ENCODE peak calls at places on chromosomes 1 and 21, in four cellular contexts. N, C, A and Q are unnamed samples.

GRCh38 chr1:99571092-99571734 is 74.7 kb upstream of the PALMD start:
- DNase-seq in N (no peak), C (no peak), A (no peak), Q (no peak)

GRCh38 chr1:79044974-79045650 is 38.6 kb upstream of the ADGRL4 start:
- DNase-seq in N (no peak), C (peak), A (no peak), Q (no peak)

GRCh38 chr1:161081151-161081405 is 8.3 kb downstream of the NECTIN4 start:
- DNase-seq in N (no peak), C (no peak), A (no peak), Q (no peak)

GRCh38 chr1:80447533-80447932 is 1353.2 kb upstream of the ADGRL2 start:
- DNase-seq in N (no peak), C (no peak), A (no peak), Q (no peak)

GRCh38 chr1:58883037-58883887 is 99.4 kb upstream of the JUN start:
- DNase-seq in N (peak), C (peak), A (no peak), Q (no peak)

GRCh38 chr1:202952818-202953217 is 5.3 kb downstream of the ADIPOR1 start:
- DNase-seq in N (no peak), C (peak), A (no peak), Q (no peak)

GRCh38 chr1:114510235-114511047 is 562 bp downstream of the TRIM33 start:
- DNase-seq in N (peak), C (peak), A (peak), Q (peak)

GRCh38 chr1:231918239-231919015 is 291.8 kb downstream of the DISC1 start:
- DNase-seq in N (no peak), C (peak), A (peak), Q (peak)

GRCh38 chr1:28507646-28508434 is 2.0 kb downstream of the RCC1 start:
- DNase-seq in N (no peak), C (no peak), A (no peak), Q (peak)

GRCh38 chr1:11944358-11944981 is 10.0 kb downstream of the PLOD1 start:
- DNase-seq in N (no peak), C (peak), A (no peak), Q (no peak)

GRCh38 chr1:178411756-178412399 is 84.9 kb downstream of the CLEC20A start:
- DNase-seq in N (no peak), C (no peak), A (no peak), Q (no peak)

GRCh38 chr21:34801519-34802132 is 132.8 kb downstream of the CLIC6 start:
- DNase-seq in N (no peak), C (peak), A (peak), Q (no peak)

GRCh38 chr1:88855986-88856385 is 35.4 kb downstream of the GTF2B start:
- DNase-seq in N (no peak), C (peak), A (no peak), Q (no peak)

GRCh38 chr1:21909787-21910503 is 27.2 kb downstream of the HSPG2 start:
- DNase-seq in N (peak), C (peak), A (no peak), Q (no peak)

GRCh38 chr1:99766378-99766800 is at the start of gene FRRS1:
- DNase-seq in N (peak), C (peak), A (peak), Q (peak)

GRCh38 chr1:229101011-229101410 is 169.9 kb upstream of the RAB4A start:
- DNase-seq in N (no peak), C (no peak), A (no peak), Q (no peak)

GRCh38 chr21:27346041-27346448 is 379.2 kb upstream of the ADAMTS5 start:
- DNase-seq in N (no peak), C (peak), A (no peak), Q (no peak)

GRCh38 chr1:36864182-36865079 is 169.9 kb downstream of the GRIK3 start:
- DNase-seq in N (no peak), C (no peak), A (peak), Q (peak)

GRCh38 chr1:152047607-152047953 is 10.8 kb upstream of the S100A11 start:
- DNase-seq in N (peak), C (peak), A (no peak), Q (no peak)

GRCh38 chr1:229002451-229002960 is 267.2 kb downstream of the RHOU start:
- DNase-seq in N (no peak), C (no peak), A (no peak), Q (no peak)

GRCh38 chr1:203828002-203828401 is 32.6 kb downstream of the ZBED6 start:
- DNase-seq in N (no peak), C (peak), A (no peak), Q (no peak)

GRCh38 chr1:59580257-59580656 is 234.5 kb upstream of the HOOK1 start:
- DNase-seq in N (no peak), C (no peak), A (no peak), Q (no peak)

GRCh38 chr1:34858901-34859441 is 578 bp downstream of the SMIM12 start:
- DNase-seq in N (peak), C (peak), A (peak), Q (peak)

GRCh38 chr1:62077821-62078220 is 116.8 kb upstream of the L1TD1 start:
- DNase-seq in N (no peak), C (no peak), A (no peak), Q (no peak)

GRCh38 chr1:116951175-116951935 is 41.6 kb downstream of the PTGFRN start:
- DNase-seq in N (no peak), C (peak), A (no peak), Q (no peak)

GRCh38 chr1:41242645-41243171 is 602 bp upstream of the SCMH1 start:
- DNase-seq in N (no peak), C (no peak), A (no peak), Q (no peak)

GRCh38 chr1:235442788-235443429 is 61.3 kb downstream of the B3GALNT2 start:
- DNase-seq in N (no peak), C (peak), A (no peak), Q (no peak)

GRCh38 chr1:164673584-164674214 is 114.7 kb downstream of the PBX1 start:
- DNase-seq in N (no peak), C (no peak), A (no peak), Q (no peak)

GRCh38 chr1:157124855-157125254 is 13.3 kb downstream of the ETV3 start:
- DNase-seq in N (no peak), C (no peak), A (no peak), Q (no peak)

GRCh38 chr1:23590058-23590783 is 30.9 kb upstream of the ID3 start:
- DNase-seq in N (no peak), C (no peak), A (no peak), Q (no peak)

GRCh38 chr1:204075116-204075636 is 2.3 kb downstream of the SOX13 start:
- DNase-seq in N (no peak), C (no peak), A (no peak), Q (no peak)